ENCODE peak calls at places on chromosomes 7 and 10, in nine cellular contexts. D is uterus, E is erythroblast, O is esophagus squamous epithelium, M is lower leg skin, K is A549, Y is upper lobe of left lung, P is K562, G is H1. X is an unnamed sample.

GRCh38 chr7:36090976-36091375 is 62.1 kb upstream of the EEPD1 start:
- DNase-seq in D (no peak), E (no peak), O (no peak), M (no peak), K (no peak), Y (no peak), P (no peak), G (no peak), X (no peak)

GRCh38 chr10:45044290-45044689 is 43.6 kb downstream of the ZNF22 start:
- DNase-seq in D (no peak), E (no peak), O (no peak), M (no peak), K (no peak), Y (no peak), P (no peak), G (peak; percentile 56), X (no peak)

GRCh38 chr7:130210181-130210935 is 2.7 kb downstream of the SSMEM1 start:
- DNase-seq in D (no peak), E (no peak), O (no peak), M (no peak), K (no peak), Y (no peak), P (no peak), G (no peak), X (no peak)

GRCh38 chr10:91590904-91591791 is 41.7 kb downstream of the PPP1R3C start:
- DNase-seq in D (peak; percentile 60), E (no peak), O (no peak), M (peak; percentile 81), K (peak; percentile 91), Y (no peak), P (peak; percentile 67), G (no peak), X (peak; percentile 34)

GRCh38 chr7:73560035-73560835 is 2.7 kb upstream of the BCL7B start:
- DNase-seq in D (no peak), E (peak; percentile 54), O (no peak), M (no peak), K (peak; percentile 67), Y (no peak), P (peak; percentile 64), G (no peak), X (peak; percentile 84)

GRCh38 chr10:62961951-62962523 is 145.9 kb upstream of the EGR2 start:
- DNase-seq in D (no peak), E (no peak), O (no peak), M (no peak), K (no peak), Y (no peak), P (no peak), G (no peak), X (no peak)

GRCh38 chr7:131518626-131519025 is 37.8 kb downstream of the PODXL start:
- DNase-seq in D (no peak), E (no peak), O (no peak), M (peak; percentile 60), K (no peak), Y (no peak), P (no peak), G (no peak), X (no peak)

GRCh38 chr7:25261545-25262135 is 33.4 kb upstream of the NPVF start:
- DNase-seq in D (no peak), E (no peak), O (no peak), M (no peak), K (no peak), Y (no peak), P (no peak), G (no peak), X (no peak)

GRCh38 chr7:55086413-55087201 is 67.8 kb downstream of the EGFR start:
- DNase-seq in D (no peak), E (no peak), O (no peak), M (peak; percentile 73), K (no peak), Y (no peak), P (no peak), G (no peak), X (peak; percentile 91)

GRCh38 chr10:63199716-63200115 is 66.6 kb downstream of the NRBF2 start:
- DNase-seq in D (no peak), E (no peak), O (no peak), M (no peak), K (no peak), Y (no peak), P (no peak), G (no peak), X (no peak)

GRCh38 chr10:6738464-6738824 is 158.4 kb upstream of the PRKCQ start:
- DNase-seq in D (no peak), E (no peak), O (no peak), M (no peak), K (no peak), Y (no peak), P (no peak), G (no peak), X (no peak)

GRCh38 chr7:149043936-149044335 is 15.6 kb upstream of the PDIA4 start:
- DNase-seq in D (no peak), E (no peak), O (no peak), M (no peak), K (no peak), Y (no peak), P (no peak), G (no peak), X (no peak)

GRCh38 chr10:3473271-3473670 is 300.7 kb upstream of the PITRM1 start:
- DNase-seq in D (no peak), E (no peak), O (no peak), M (peak; percentile 84), K (no peak), Y (peak; percentile 53), P (no peak), G (no peak), X (no peak)

GRCh38 chr7:146670532-146670931 is 553.9 kb downstream of the CNTNAP2 start:
- DNase-seq in D (no peak), E (no peak), O (no peak), M (no peak), K (no peak), Y (no peak), P (no peak), G (no peak), X (no peak)

GRCh38 chr7:43698461-43699255 is 30.7 kb downstream of the COA1 start:
- DNase-seq in D (no peak), E (no peak), O (no peak), M (no peak), K (no peak), Y (no peak), P (no peak), G (no peak), X (no peak)

GRCh38 chr7:102390697-102391484 is 5.3 kb upstream of the PRKRIP1 start:
- DNase-seq in D (peak; percentile 82), E (peak; percentile 86), O (no peak), M (peak; percentile 95), K (peak; percentile 85), Y (peak; percentile 78), P (peak; percentile 83), G (peak; percentile 93), X (peak; percentile 77)

GRCh38 chr7:28921822-28922221 is 36.3 kb downstream of the TRIL start:
- DNase-seq in D (peak; percentile 22), E (peak; percentile 77), O (no peak), M (no peak), K (peak; percentile 61), Y (peak; percentile 32), P (peak; percentile 64), G (no peak), X (peak; percentile 35)

GRCh38 chr7:129311429-129311828 is 86.6 kb downstream of the AHCYL2 start:
- DNase-seq in D (no peak), E (no peak), O (no peak), M (no peak), K (no peak), Y (no peak), P (no peak), G (no peak), X (no peak)

GRCh38 chr7:96701258-96701657 is 8.4 kb downstream of the SEM1 start:
- DNase-seq in D (no peak), E (no peak), O (no peak), M (no peak), K (no peak), Y (no peak), P (no peak), G (no peak), X (no peak)

GRCh38 chr10:126904807-126905686 is at the start of gene DOCK1:
- DNase-seq in D (peak; percentile 63), E (no peak), O (no peak), M (peak; percentile 91), K (peak; percentile 75), Y (peak; percentile 70), P (no peak), G (peak; percentile 78), X (peak; percentile 74)
- TF ChIP-seq POLR2A in D (no peak), E (no peak), O (peak; percentile 16), M (no peak), K (peak; percentile 40), Y (no peak), P (no peak), G (peak; percentile 56), X (peak; percentile 54)

GRCh38 chr10:86757110-86757790 is 831 bp downstream of the BMPR1A start:
- DNase-seq in D (peak; percentile 60), E (peak; percentile 25), O (no peak), M (peak; percentile 87), K (peak; percentile 62), Y (peak; percentile 26), P (peak; percentile 46), G (no peak), X (peak; percentile 38)
- TF ChIP-seq POLR2A in D (no peak), E (no peak), O (no peak), M (no peak), K (no peak), Y (no peak), P (no peak), G (peak; percentile 46), X (no peak)

GRCh38 chr7:94509879-94510581 is 421 bp downstream of the CASD1 start:
- DNase-seq in D (peak; percentile 57), E (peak; percentile 81), O (no peak), M (peak; percentile 89), K (peak; percentile 84), Y (peak; percentile 68), P (peak; percentile 79), G (peak; percentile 82), X (peak; percentile 75)
- TF ChIP-seq POLR2A in D (peak; percentile 8), E (peak; percentile 71), O (no peak), M (no peak), K (peak; percentile 71), Y (no peak), P (peak; percentile 82), G (peak; percentile 26), X (peak; percentile 85)

GRCh38 chr7:3177271-3177670 is 123.8 kb upstream of the SDK1 start:
- DNase-seq in D (no peak), E (no peak), O (no peak), M (no peak), K (no peak), Y (no peak), P (no peak), G (no peak), X (no peak)

GRCh38 chr7:3179456-3179855 is 121.6 kb upstream of the SDK1 start:
- DNase-seq in D (no peak), E (no peak), O (no peak), M (no peak), K (no peak), Y (no peak), P (no peak), G (no peak), X (no peak)

GRCh38 chr7:3172768-3173280 is 128.2 kb upstream of the SDK1 start:
- DNase-seq in D (no peak), E (no peak), O (no peak), M (no peak), K (no peak), Y (no peak), P (no peak), G (no peak), X (no peak)

GRCh38 chr7:3176112-3176836 is 124.8 kb upstream of the SDK1 start:
- DNase-seq in D (no peak), E (no peak), O (no peak), M (no peak), K (no peak), Y (no peak), P (no peak), G (no peak), X (no peak)

GRCh38 chr7:3174515-3175318 is 126.3 kb upstream of the SDK1 start:
- DNase-seq in D (no peak), E (no peak), O (no peak), M (no peak), K (peak; percentile 31), Y (no peak), P (no peak), G (no peak), X (no peak)
- TF ChIP-seq POLR2A in D (no peak), E (no peak), O (no peak), M (no peak), K (no peak), Y (no peak), P (no peak), G (no peak), X (peak; percentile 17)

X was measured in H54.